ENCODE peak calls at places on chromosome 20, in four cellular contexts. I is mesothelial cell of epicardium, C is progenitor cell of endocrine pancreas, E is fibroblast of the aortic adventitia. O is an unnamed sample.

GRCh38 chr20:44495802-44496481 is 20.3 kb downstream of the TTPAL start:
- DNase-seq in I (no peak), E (peak; percentile 87), C (no peak), O (no peak)

GRCh38 chr20:547394-547793 is 3.8 kb upstream of the CSNK2A1 start:
- DNase-seq in I (no peak), E (no peak), C (no peak), O (no peak)

GRCh38 chr20:5069141-5069806 is 50.5 kb downstream of the PCNA start:
- DNase-seq in C (no peak), I (no peak), E (no peak), O (no peak)

GRCh38 chr20:40802886-40803285 is 113.8 kb upstream of the MAFB start:
- DNase-seq in E (no peak), C (no peak), I (no peak), O (no peak)

GRCh38 chr20:48236001-48236400 is 450.7 kb upstream of the SULF2 start:
- DNase-seq in I (no peak), E (no peak), C (no peak), O (no peak)

GRCh38 chr20:36491901-36492617 is 49.3 kb upstream of the MYL9 start:
- DNase-seq in C (no peak), E (no peak), I (no peak), O (no peak)

GRCh38 chr20:51265366-51265765 is 242.5 kb upstream of the KCNG1 start:
- DNase-seq in I (no peak), C (no peak), E (no peak), O (no peak)

GRCh38 chr20:35883778-35884540 is 70.3 kb downstream of the SCAND1 start:
- DNase-seq in C (peak; percentile 41), I (peak; percentile 63), E (peak; percentile 100), O (peak; percentile 43)

GRCh38 chr20:45044084-45044573 is 56.8 kb downstream of the KCNS1 start:
- DNase-seq in I (no peak), E (peak; percentile 90), C (peak; percentile 13), O (peak; percentile 47)

GRCh38 chr20:59788196-59788735 is 145.2 kb downstream of the SYCP2 start:
- DNase-seq in C (no peak), E (no peak), I (peak; percentile 5), O (no peak)

O was measured in iPS DF 6.9.